ENCODE peak calls at places on chromosome 16, in nine cellular contexts. U is NCI-H1417 treated with DMSO at 0.1 percent for 48 hours; N is germinal center; E is cardiac fibroblast; B is EL; C is lower lobe of right lung; I is lung; Y is stimulated activated CD4-positive, alpha-beta T cell treated with anti-CD3 and anti-CD28 coated beads, TNF-alpha, amount 100 ng/mL, for 48 hours; O is left kidney. Q is an unnamed sample.

GRCh38 chr16:30637952-30638351 is 12.8 kb upstream of the PRR14 start:
- DNase-seq in U (no peak), N (no peak), E (peak), B (peak), C (no peak), I (no peak), Y (no peak), O (peak), Q (no peak)

GRCh38 chr16:29820271-29820701 is at the start of gene MVP:
- DNase-seq in U (no peak), N (peak), E (peak), B (peak), C (peak), I (peak), Y (no peak), O (peak), Q (no peak)

GRCh38 chr16:78786635-78787034 is 687.2 kb downstream of the WWOX start:
- DNase-seq in U (no peak), N (no peak), E (no peak), B (no peak), C (no peak), I (no peak), Y (no peak), O (no peak), Q (no peak)

GRCh38 chr16:23836078-23836403 is 258 bp downstream of the PRKCB start:
- DNase-seq in U (no peak), N (no peak), E (no peak), B (no peak), C (peak), I (no peak), Y (no peak), O (no peak), Q (no peak)

GRCh38 chr16:12646490-12647274 is 157.0 kb downstream of the CPPED1 start:
- DNase-seq in U (no peak), N (no peak), E (peak), B (peak), C (no peak), I (no peak), Y (no peak), O (peak), Q (no peak)

GRCh38 chr16:2874032-2874431 is 9.0 kb upstream of the FLYWCH2 start:
- DNase-seq in U (no peak), N (no peak), E (no peak), B (no peak), C (peak), I (no peak), Y (no peak), O (peak), Q (no peak)

GRCh38 chr16:73126453-73126853 is 78.5 kb upstream of the ZFHX3 start:
- DNase-seq in U (no peak), N (no peak), E (peak), B (peak), C (no peak), I (peak), Y (no peak), O (no peak), Q (no peak)

GRCh38 chr16:12539185-12539929 is 264.3 kb downstream of the CPPED1 start:
- DNase-seq in U (no peak), N (no peak), E (peak), B (peak), C (no peak), I (no peak), Y (peak), O (no peak), Q (no peak)

GRCh38 chr16:24070851-24071250 is 185.3 kb upstream of the CACNG3 start:
- DNase-seq in U (no peak), N (peak), E (peak), B (peak), C (no peak), I (no peak), Y (peak), O (peak), Q (peak)

GRCh38 chr16:17555176-17555575 is 84.4 kb upstream of the XYLT1 start:
- DNase-seq in U (no peak), N (no peak), E (peak), B (peak), C (no peak), I (no peak), Y (no peak), O (no peak), Q (no peak)

GRCh38 chr16:85782476-85782875 is 16.9 kb downstream of the EMC8 start:
- DNase-seq in U (no peak), N (no peak), E (no peak), B (no peak), C (no peak), I (no peak), Y (no peak), O (no peak), Q (no peak)

GRCh38 chr16:9362050-9362449 is 270.6 kb downstream of the HAPSTR1 start:
- DNase-seq in U (no peak), N (no peak), E (no peak), B (no peak), C (no peak), I (no peak), Y (no peak), O (no peak), Q (no peak)

GRCh38 chr16:54246454-54246821 is 40.1 kb downstream of the IRX3 start:
- DNase-seq in U (no peak), N (no peak), E (no peak), B (no peak), C (no peak), I (no peak), Y (no peak), O (no peak), Q (no peak)

GRCh38 chr16:68389006-68389405 is 59.3 kb downstream of the SMPD3 start:
- DNase-seq in U (no peak), N (no peak), E (no peak), B (no peak), C (peak), I (no peak), Y (no peak), O (no peak), Q (no peak)

GRCh38 chr16:30474062-30474452 is 1.5 kb downstream of the ITGAL start:
- DNase-seq in U (no peak), N (no peak), E (no peak), B (no peak), C (no peak), I (no peak), Y (no peak), O (no peak), Q (no peak)

GRCh38 chr16:35363510-35363909 is 1904.1 kb downstream of the TP53TG3F start:
- DNase-seq in U (no peak), N (no peak), E (no peak), B (no peak), C (no peak), I (no peak), Y (no peak), O (no peak), Q (no peak)

GRCh38 chr16:90046971-90047713 is 27.9 kb upstream of the DBNDD1 start:
- DNase-seq in U (no peak), N (no peak), E (peak), B (peak), C (peak), I (peak), Y (no peak), O (peak), Q (no peak)

GRCh38 chr16:82895843-82896242 is 269.1 kb downstream of the CDH13 start:
- DNase-seq in U (no peak), N (no peak), E (no peak), B (no peak), C (no peak), I (no peak), Y (no peak), O (no peak), Q (no peak)

GRCh38 chr16:31877876-31878642 is 4.5 kb downstream of the ZNF267 start:
- DNase-seq in U (no peak), N (no peak), E (no peak), B (no peak), C (no peak), I (no peak), Y (no peak), O (no peak), Q (no peak)

GRCh38 chr16:66337434-66338188 is 28.9 kb upstream of the CDH5 start:
- DNase-seq in U (no peak), N (no peak), E (no peak), B (no peak), C (no peak), I (no peak), Y (no peak), O (no peak), Q (no peak)

GRCh38 chr16:31215287-31216115 is 1.4 kb downstream of the PYDC1 start:
- DNase-seq in U (no peak), N (peak), E (peak), B (peak), C (peak), I (peak), Y (no peak), O (peak), Q (peak)

GRCh38 chr16:69474447-69474846 is 50.0 kb downstream of the CYB5B start:
- DNase-seq in U (no peak), N (no peak), E (no peak), B (no peak), C (no peak), I (no peak), Y (no peak), O (no peak), Q (no peak)

GRCh38 chr16:8925455-8925854 is 38.3 kb downstream of the USP7 start:
- DNase-seq in U (no peak), N (no peak), E (no peak), B (no peak), C (no peak), I (no peak), Y (no peak), O (no peak), Q (no peak)

GRCh38 chr16:2033057-2033911 is 6.6 kb downstream of the NHERF2 start:
- DNase-seq in U (no peak), N (no peak), E (peak), B (peak), C (no peak), I (no peak), Y (no peak), O (peak), Q (no peak)

Q was measured in iPS DF 6.9.